ENCODE peak calls at places on chromosome 12, in six cellular contexts. E is endothelial cell of umbilical vein, V is H1, U is upper lobe of left lung, R is choroid plexus epithelial cell, H is IMR-90. A is an unnamed sample.

GRCh38 chr12:27785882-27786570 is 6.0 kb upstream of the MANSC4 start:
- DNase-seq in E (peak; percentile 39), R (peak; percentile 77), U (no peak), V (no peak), H (peak; percentile 93), A (peak; percentile 44)

GRCh38 chr12:13242926-13243325 is 46.4 kb downstream of the EMP1 start:
- DNase-seq in R (no peak), V (no peak), H (no peak), U (no peak), E (no peak), A (no peak)

GRCh38 chr12:48814313-48815280 is 3.7 kb upstream of the CACNB3 start:
- DNase-seq in E (peak; percentile 73), V (no peak), H (peak; percentile 75), U (peak; percentile 90), R (peak; percentile 82), A (peak; percentile 85)

GRCh38 chr12:122523846-122524718 is 2.7 kb downstream of the RSRC2 start:
- DNase-seq in U (no peak), V (no peak), R (peak; percentile 25), H (peak; percentile 12), E (no peak), A (no peak)

GRCh38 chr12:14167005-14167628 is 185.7 kb upstream of the GRIN2B start:
- DNase-seq in R (peak; percentile 73), V (no peak), E (peak; percentile 58), H (peak; percentile 41), U (no peak), A (peak; percentile 66)

GRCh38 chr12:123532808-123533649 is 490 bp downstream of the RILPL1 start:
- DNase-seq in E (peak; percentile 65), V (no peak), U (peak; percentile 40), R (peak; percentile 23), H (peak; percentile 24), A (peak; percentile 44)

GRCh38 chr12:131833896-131834641 is 5.9 kb downstream of the MMP17 start:
- DNase-seq in R (peak; percentile 58), H (peak; percentile 37), V (no peak), U (no peak), E (no peak), A (peak; percentile 51)

GRCh38 chr12:1566449-1567135 is 27.8 kb downstream of the FBXL14 start:
- DNase-seq in E (no peak), H (no peak), U (no peak), R (no peak), V (no peak), A (no peak)

GRCh38 chr12:111434680-111435338 is 29.1 kb downstream of the SH2B3 start:
- DNase-seq in V (no peak), H (peak; percentile 62), E (peak; percentile 83), U (peak; percentile 68), R (peak; percentile 66), A (peak; percentile 73)

GRCh38 chr12:94977766-94978468 is 25.6 kb downstream of the NDUFA12 start:
- DNase-seq in U (no peak), R (no peak), V (no peak), H (no peak), E (no peak), A (no peak)

GRCh38 chr12:7935464-7935772 is 569 bp downstream of the SLC2A3 start:
- DNase-seq in E (no peak), H (no peak), R (no peak), V (no peak), U (no peak), A (no peak)

GRCh38 chr12:7935773-7936581 is at the start of gene SLC2A3:
- DNase-seq in R (peak; percentile 99), V (peak; percentile 53), H (peak; percentile 92), U (peak; percentile 65), E (peak; percentile 85), A (peak; percentile 97)

GRCh38 chr12:7940906-7941305 is 4.9 kb upstream of the SLC2A3 start:
- DNase-seq in E (no peak), U (no peak), H (no peak), V (no peak), R (no peak), A (no peak)

GRCh38 chr12:7934560-7935463 is 1.2 kb downstream of the SLC2A3 start:
- DNase-seq in E (peak; percentile 7), R (peak; percentile 26), U (no peak), H (no peak), V (no peak), A (no peak)

DNA sequence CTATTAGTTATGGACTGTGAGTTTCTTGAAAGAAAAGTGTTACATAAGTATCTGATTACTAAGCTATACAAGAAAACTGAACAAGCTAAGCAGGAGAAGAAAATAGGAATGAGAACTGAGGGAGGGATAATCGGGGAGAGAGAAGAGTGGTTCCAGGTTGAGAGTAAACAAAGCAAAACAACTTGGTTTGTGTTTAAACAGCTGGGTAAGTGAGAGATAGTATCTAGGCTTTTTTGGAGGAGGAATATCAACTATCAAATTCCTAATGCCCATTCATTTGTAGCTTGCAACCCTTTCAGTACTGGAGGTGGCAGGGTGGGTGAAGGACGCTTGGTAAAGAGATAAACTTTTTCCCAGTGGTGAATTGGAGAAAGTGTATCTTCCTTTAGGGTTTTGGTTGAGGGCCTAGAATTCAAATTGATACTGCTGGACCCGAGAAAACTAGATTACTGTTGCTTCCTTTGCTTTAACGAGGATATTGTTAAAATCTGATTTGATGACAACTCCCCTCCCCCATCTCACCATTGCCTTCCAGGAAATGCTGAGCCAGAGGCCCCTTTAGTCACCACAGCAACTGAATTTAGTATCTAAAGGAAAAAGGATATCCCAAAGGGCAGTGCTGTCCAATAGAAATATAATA is 2.0 kb upstream of the SLC2A3 start:
- DNase-seq in R (peak; percentile 62), V (no peak), E (peak; percentile 53), U (no peak), H (no peak), A (peak; percentile 50)
- TF ChIP-seq CTCF in R (peak; percentile 35), V (no peak), E (peak; percentile 13), U (peak; percentile 36), H (peak; percentile 20), A (peak; percentile 45)

GRCh38 chr12:9647825-9648700 is 21.4 kb upstream of the CLEC2D start:
- DNase-seq in H (peak; percentile 69), U (peak; percentile 88), R (peak; percentile 78), E (peak; percentile 54), V (peak; percentile 41), A (peak; percentile 65)
- H3K4me3 ChIP-seq in H (peak overlapping the region; percentile 60), U (peak overlapping the region; percentile 49), R (peak overlapping the region; percentile 71), E (peak overlapping the region; percentile 57), V (peak overlapping the region; percentile 79), A (peak overlapping the region; percentile 68)

DNA sequence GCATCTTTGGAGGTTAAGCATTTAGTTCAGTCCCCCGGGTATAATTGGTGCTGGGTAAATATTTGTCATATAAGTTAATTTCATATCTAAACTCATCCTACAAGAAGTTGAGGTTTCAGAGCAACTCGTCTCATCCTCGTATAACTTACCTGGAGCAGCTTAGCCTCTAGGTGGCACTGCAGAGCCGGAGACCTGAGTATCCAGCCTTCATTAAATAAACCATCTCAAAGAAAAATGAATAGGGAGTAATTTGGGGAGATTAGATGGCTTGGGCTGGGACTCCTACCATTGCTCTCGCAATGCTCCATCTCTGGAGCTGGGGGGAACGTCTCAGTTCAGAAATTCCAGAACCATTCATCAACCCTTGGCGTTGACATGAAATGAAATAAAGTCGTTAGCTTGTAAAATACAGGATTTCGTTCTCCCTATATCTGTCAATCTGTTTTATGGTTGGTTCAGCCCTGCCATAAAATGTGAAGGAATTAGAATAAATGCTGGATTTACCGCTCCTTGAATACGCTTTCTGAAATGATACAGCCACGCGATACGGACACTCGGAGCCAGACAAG is 122.9 kb upstream of the TMEM132D start:
- DNase-seq in U (no peak), R (peak; percentile 44), V (no peak), H (no peak), E (no peak), A (peak; percentile 14)
- TF ChIP-seq CTCF in U (no peak), R (peak; percentile 66), V (peak; percentile 41), H (no peak), E (peak; percentile 13), A (peak; percentile 34)

GRCh38 chr12:6373022-6373787 is 2.2 kb downstream of the SCNN1A start:
- DNase-seq in E (no peak), U (no peak), H (no peak), R (no peak), V (no peak), A (no peak)
- H3K4me3 ChIP-seq in E (no peak overlapping the region), U (no peak overlapping the region), H (no peak overlapping the region), R (no peak overlapping the region), V (peak overlapping the region; percentile 64), A (no peak overlapping the region)

DNA sequence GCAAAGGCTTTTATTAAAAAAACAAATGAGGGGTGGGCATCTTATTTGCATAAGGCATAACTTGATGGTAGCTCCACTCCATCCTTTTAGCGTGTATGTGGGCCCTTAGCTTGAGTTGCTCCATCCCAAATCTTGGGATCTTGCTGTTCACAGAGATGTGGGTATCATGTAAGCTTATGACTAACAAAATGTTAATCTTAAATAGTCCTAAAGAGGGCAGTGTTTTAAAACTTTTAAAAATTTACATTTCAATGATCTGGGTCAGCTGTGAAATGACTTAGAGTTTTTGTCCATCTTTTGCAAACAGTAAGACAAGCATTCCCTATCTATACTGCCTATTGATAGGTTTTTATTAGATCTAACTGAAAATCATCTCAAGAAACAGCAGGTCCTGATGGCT is 86.0 kb downstream of the SLCO1A2 start:
- DNase-seq in U (no peak), V (no peak), R (peak; percentile 34), E (peak; percentile 22), H (no peak), A (peak; percentile 3)
- TF ChIP-seq CTCF in U (no peak), V (no peak), R (no peak), E (no peak), H (peak; percentile 14), A (peak; percentile 13)

DNA sequence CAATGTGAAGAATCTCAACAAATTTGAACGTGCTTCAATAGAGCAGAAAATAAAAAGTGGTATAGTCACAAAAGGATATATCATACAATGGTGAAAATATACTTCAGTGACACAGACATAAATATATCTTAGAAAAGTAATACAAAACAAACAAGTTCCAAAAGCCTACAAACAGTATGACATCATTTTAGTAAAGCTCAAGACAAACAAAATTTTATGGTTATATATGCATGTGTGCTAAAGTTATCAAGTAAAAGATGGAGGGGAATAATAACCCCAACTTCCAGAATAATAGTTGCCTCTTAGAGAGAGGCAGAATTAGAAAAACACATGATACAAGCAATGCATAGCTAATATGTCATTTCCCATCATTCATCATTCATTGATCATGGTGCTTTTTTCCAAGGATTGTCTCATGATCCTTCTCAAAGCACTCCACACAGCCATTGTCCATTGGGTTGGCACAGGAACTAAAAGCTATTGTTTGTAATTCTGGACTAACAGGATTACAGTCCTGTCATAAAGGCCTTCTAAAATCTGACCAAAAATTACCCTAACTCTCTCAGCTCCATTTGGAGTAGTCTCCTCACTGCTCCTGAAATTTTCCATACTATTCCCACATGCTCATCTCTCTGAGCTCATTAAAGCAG is 59.5 kb downstream of the IFNG-AS1 start:
- DNase-seq in U (no peak), H (no peak), R (no peak), V (no peak), E (no peak), A (no peak)
- H3K4me3 ChIP-seq in U (no peak overlapping the region), H (no peak overlapping the region), R (no peak overlapping the region), V (no peak overlapping the region), E (no peak overlapping the region), A (no peak overlapping the region)

GRCh38 chr12:11779286-11779685 is 129.8 kb downstream of the ETV6 start:
- DNase-seq in H (peak; percentile 78), E (no peak), V (no peak), U (no peak), R (peak; percentile 90), A (peak; percentile 85)
- TF ChIP-seq CTCF in H (no peak), E (no peak), V (no peak), U (no peak), R (no peak), A (no peak)

GRCh38 chr12:57549203-57549908 is 488 bp upstream of the KIF5A start:
- DNase-seq in V (no peak), R (no peak), U (no peak), E (no peak), H (no peak), A (no peak)
- H3K4me3 ChIP-seq in V (peak overlapping the region; percentile 95), R (peak overlapping the region; percentile 42), U (no peak overlapping the region), E (no peak overlapping the region), H (peak overlapping the region; percentile 51), A (peak overlapping the region; percentile 43)

GRCh38 chr12:23356440-23356839 is 593.0 kb downstream of the SOX5 start:
- DNase-seq in H (no peak), R (no peak), E (no peak), V (no peak), U (no peak), A (no peak)
- TF ChIP-seq CTCF in H (no peak), R (no peak), E (no peak), V (no peak), U (no peak), A (no peak)

A was measured in cardiac fibroblast.